ENCODE peak calls at places on chromosomes 7 and 10, in four cellular contexts. One of them, this sample, is unnamed.

GRCh38 chr7:140810830-140811556 is 113.7 kb downstream of the BRAF start:
- DNase-seq in renal cortical epithelial cell: peak; percentile 71
- DNase-seq in brain microvascular endothelial cell: peak; percentile 70
- DNase-seq in astrocyte of the cerebellum: peak; percentile 43
- DNase-seq in this sample: peak; percentile 73

GRCh38 chr10:69222157-69223027 is 2.3 kb downstream of the HKDC1 start:
- DNase-seq in renal cortical epithelial cell: peak; percentile 96
- DNase-seq in brain microvascular endothelial cell: peak; percentile 59
- DNase-seq in astrocyte of the cerebellum: peak; percentile 41
- DNase-seq in this sample: peak; percentile 88

GRCh38 chr10:119006451-119007210 is 22.9 kb upstream of the NANOS1 start:
- DNase-seq in renal cortical epithelial cell: peak; percentile 87
- DNase-seq in brain microvascular endothelial cell: peak; percentile 99
- DNase-seq in astrocyte of the cerebellum: peak; percentile 93
- DNase-seq in this sample: peak; percentile 100

GRCh38 chr7:39269034-39269433 is 291.3 kb downstream of the POU6F2 start:
- DNase-seq in renal cortical epithelial cell: no peak
- DNase-seq in brain microvascular endothelial cell: no peak
- DNase-seq in astrocyte of the cerebellum: no peak
- DNase-seq in this sample: no peak

GRCh38 chr7:149427096-149427680 is 33.7 kb downstream of the ZNF777 start:
- DNase-seq in renal cortical epithelial cell: no peak
- DNase-seq in brain microvascular endothelial cell: no peak
- DNase-seq in astrocyte of the cerebellum: no peak
- DNase-seq in this sample: no peak

GRCh38 chr7:140015471-140015970 is 47.2 kb downstream of the PARP12 start:
- DNase-seq in renal cortical epithelial cell: no peak
- DNase-seq in brain microvascular endothelial cell: no peak
- DNase-seq in astrocyte of the cerebellum: no peak
- DNase-seq in this sample: no peak

GRCh38 chr10:102801496-102801895 is 35.7 kb downstream of the CYP17A1 start:
- DNase-seq in renal cortical epithelial cell: peak; percentile 23
- DNase-seq in brain microvascular endothelial cell: no peak
- DNase-seq in astrocyte of the cerebellum: no peak
- DNase-seq in this sample: peak; percentile 54

GRCh38 chr10:26211781-26212444 is 4.7 kb upstream of the GAD2 start:
- DNase-seq in renal cortical epithelial cell: no peak
- DNase-seq in brain microvascular endothelial cell: no peak
- DNase-seq in astrocyte of the cerebellum: no peak
- DNase-seq in this sample: no peak

GRCh38 chr10:72126184-72126871 is 38.0 kb upstream of the SPOCK2 start:
- DNase-seq in renal cortical epithelial cell: peak; percentile 77
- DNase-seq in brain microvascular endothelial cell: peak; percentile 42
- DNase-seq in astrocyte of the cerebellum: peak; percentile 36
- DNase-seq in this sample: peak; percentile 75